ENCODE peak calls at places on chromosomes 3 and 15, in five cellular contexts. One of them, this sample, is unnamed.
A peak's percentile ranks its signal among the peaks of the same experiment; 100 is the strongest.

GRCh38 chr3:155426524-155427230 is 133.2 kb upstream of the STRIT1 start:
- DNase-seq in CD4-positive, alpha-beta T cell: no peak
- DNase-seq in lower lobe of right lung: no peak
- DNase-seq in transverse colon: no peak
- DNase-seq in colonic mucosa: no peak
- DNase-seq in this sample: no peak

GRCh38 chr3:177567833-177568232 is 370.6 kb upstream of the TBL1XR1 start:
- DNase-seq in CD4-positive, alpha-beta T cell: no peak
- DNase-seq in lower lobe of right lung: no peak
- DNase-seq in transverse colon: no peak
- DNase-seq in colonic mucosa: no peak
- DNase-seq in this sample: no peak

GRCh38 chr3:24518990-24519367 is 24.3 kb upstream of the THRB start:
- DNase-seq in CD4-positive, alpha-beta T cell: no peak
- DNase-seq in lower lobe of right lung: no peak
- DNase-seq in transverse colon: no peak
- DNase-seq in colonic mucosa: no peak
- DNase-seq in this sample: no peak

GRCh38 chr15:65355173-65355982 is 22.4 kb downstream of the IGDCC3 start:
- DNase-seq in CD4-positive, alpha-beta T cell: no peak
- DNase-seq in lower lobe of right lung: no peak
- DNase-seq in transverse colon: no peak
- DNase-seq in colonic mucosa: no peak
- DNase-seq in this sample: no peak

GRCh38 chr15:39028069-39028468 is 463.5 kb upstream of the RASGRP1 start:
- DNase-seq in CD4-positive, alpha-beta T cell: no peak
- DNase-seq in lower lobe of right lung: no peak
- DNase-seq in transverse colon: no peak
- DNase-seq in colonic mucosa: no peak
- DNase-seq in this sample: peak; percentile 73

GRCh38 chr3:193744822-193745684 is 152.0 kb downstream of the OPA1 start:
- DNase-seq in CD4-positive, alpha-beta T cell: no peak
- DNase-seq in lower lobe of right lung: no peak
- DNase-seq in transverse colon: no peak
- DNase-seq in colonic mucosa: no peak
- DNase-seq in this sample: no peak

GRCh38 chr3:38038447-38038911 is 529 bp upstream of the DLEC1 start:
- DNase-seq in CD4-positive, alpha-beta T cell: no peak
- DNase-seq in lower lobe of right lung: no peak
- DNase-seq in transverse colon: no peak
- DNase-seq in colonic mucosa: no peak
- DNase-seq in this sample: no peak

GRCh38 chr3:160003520-160004128 is 15.0 kb downstream of the IL12A start:
- DNase-seq in CD4-positive, alpha-beta T cell: peak; percentile 7
- DNase-seq in lower lobe of right lung: peak; percentile 70
- DNase-seq in transverse colon: peak; percentile 71
- DNase-seq in colonic mucosa: peak; percentile 68
- DNase-seq in this sample: no peak

GRCh38 chr15:60228619-60229018 is 169.2 kb downstream of the ANXA2 start:
- DNase-seq in CD4-positive, alpha-beta T cell: no peak
- DNase-seq in lower lobe of right lung: no peak
- DNase-seq in transverse colon: no peak
- DNase-seq in colonic mucosa: no peak
- DNase-seq in this sample: no peak

GRCh38 chr15:94381384-94381783 is 150.0 kb downstream of the MCTP2 start:
- DNase-seq in CD4-positive, alpha-beta T cell: no peak
- DNase-seq in lower lobe of right lung: no peak
- DNase-seq in transverse colon: no peak
- DNase-seq in colonic mucosa: no peak
- DNase-seq in this sample: no peak

GRCh38 chr15:39153718-39154117 is 427.2 kb upstream of the THBS1 start:
- DNase-seq in CD4-positive, alpha-beta T cell: no peak
- DNase-seq in lower lobe of right lung: no peak
- DNase-seq in transverse colon: peak; percentile 26
- DNase-seq in colonic mucosa: peak; percentile 28
- DNase-seq in this sample: no peak

GRCh38 chr15:74301583-74302374 is 65.7 kb downstream of the CCDC33 start:
- DNase-seq in CD4-positive, alpha-beta T cell: no peak
- DNase-seq in lower lobe of right lung: no peak
- DNase-seq in transverse colon: no peak
- DNase-seq in colonic mucosa: no peak
- DNase-seq in this sample: no peak

DNA sequence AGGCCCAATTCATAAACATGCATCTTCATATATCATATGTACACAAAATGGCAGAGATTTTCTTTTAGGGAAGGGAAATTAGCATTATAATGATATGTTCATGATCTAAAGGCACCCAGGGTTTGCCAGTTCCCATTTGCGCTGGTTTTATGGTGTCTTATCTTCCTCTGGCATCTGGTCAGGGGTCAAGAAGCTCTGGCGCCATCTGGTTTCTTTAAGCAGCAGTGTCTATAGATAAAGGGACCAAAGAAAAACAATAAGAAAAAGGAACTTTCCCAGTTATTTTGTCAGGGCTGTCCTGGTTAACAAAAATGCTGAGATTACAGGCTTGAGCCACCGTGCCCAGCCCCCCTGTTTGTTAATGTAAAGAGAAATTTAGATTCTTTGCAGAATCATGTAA is 3.3 kb upstream of the DCP1A start:
- DNase-seq in CD4-positive, alpha-beta T cell: no peak
- DNase-seq in lower lobe of right lung: no peak
- DNase-seq in transverse colon: peak; percentile 59
- DNase-seq in colonic mucosa: peak; percentile 69
- DNase-seq in this sample: no peak
- TF ChIP-seq CTCF in CD4-positive, alpha-beta T cell: no peak
- TF ChIP-seq CTCF in lower lobe of right lung: no peak
- TF ChIP-seq CTCF in transverse colon: peak; percentile 53
- TF ChIP-seq CTCF in colonic mucosa: peak; percentile 31
- TF ChIP-seq CTCF in this sample: no peak

DNA sequence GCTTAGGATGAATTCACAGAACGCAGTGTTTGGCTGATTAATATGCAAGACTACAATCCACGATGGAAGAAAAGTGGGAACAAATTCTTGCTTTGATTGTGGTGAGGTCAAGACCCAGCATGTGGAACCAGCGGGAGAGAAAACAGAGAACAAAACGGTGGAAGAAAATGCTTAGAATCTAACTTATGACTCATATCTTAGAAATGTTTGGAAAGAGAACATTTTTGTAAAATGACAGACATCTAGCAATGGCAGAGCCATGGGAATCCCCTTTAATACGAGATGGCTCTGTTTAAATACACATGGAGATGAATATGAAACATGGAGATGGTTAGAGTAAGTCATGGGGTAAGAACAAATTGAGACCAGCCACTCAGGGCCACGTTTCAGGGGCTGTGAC is 67.8 kb upstream of the ONECUT1 start:
- DNase-seq in CD4-positive, alpha-beta T cell: no peak
- DNase-seq in lower lobe of right lung: no peak
- DNase-seq in transverse colon: no peak
- DNase-seq in colonic mucosa: no peak
- DNase-seq in this sample: no peak
- H3K27ac ChIP-seq in CD4-positive, alpha-beta T cell: no peak overlapping the region
- H3K27ac ChIP-seq in lower lobe of right lung: no peak overlapping the region
- H3K27ac ChIP-seq in transverse colon: no peak overlapping the region
- H3K27ac ChIP-seq in colonic mucosa: no peak overlapping the region
- H3K27ac ChIP-seq in this sample: no peak overlapping the region

DNA sequence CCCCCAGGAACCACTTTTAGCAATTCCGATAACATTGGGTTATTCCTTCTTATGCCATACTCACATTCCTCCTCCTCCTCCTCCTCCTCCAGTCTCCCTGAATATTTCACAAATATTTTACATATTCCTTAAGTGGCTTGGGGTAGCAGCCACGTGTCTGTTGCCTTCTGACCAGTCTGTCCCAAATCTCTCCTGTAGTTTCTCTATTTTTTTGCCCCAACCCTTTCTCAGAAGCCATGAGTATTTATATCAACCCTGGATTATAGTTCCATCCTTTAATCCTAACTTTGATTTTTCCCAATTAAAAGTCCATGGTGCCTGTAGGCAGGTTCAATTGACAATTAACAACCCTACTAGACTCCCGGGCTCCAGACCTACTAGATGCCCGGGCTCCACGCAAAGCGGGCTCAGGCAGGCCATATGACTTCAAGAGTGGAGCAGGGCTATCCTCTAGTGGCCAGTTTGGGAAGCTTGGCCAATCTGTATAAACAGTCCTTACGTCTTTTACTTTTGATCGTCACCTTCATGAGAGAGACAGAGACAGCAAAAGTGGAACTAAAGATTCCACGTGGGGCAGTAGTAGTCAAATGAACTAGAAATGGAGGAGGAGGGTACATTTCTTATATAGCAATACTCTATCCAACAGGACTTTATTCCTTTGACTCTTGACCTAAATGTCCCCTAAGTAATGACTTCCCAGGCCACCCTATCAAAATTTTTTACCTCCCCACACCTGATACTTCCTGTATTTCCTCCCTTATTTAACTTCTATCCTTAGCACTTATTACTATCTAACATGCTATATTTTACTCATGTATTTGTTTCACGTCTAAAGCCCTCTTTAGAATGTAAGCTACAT is 69.7 kb downstream of the USF3 start:
- DNase-seq in CD4-positive, alpha-beta T cell: no peak
- DNase-seq in lower lobe of right lung: no peak
- DNase-seq in transverse colon: peak; percentile 57
- DNase-seq in colonic mucosa: peak; percentile 59
- DNase-seq in this sample: no peak
- TF ChIP-seq CTCF in CD4-positive, alpha-beta T cell: peak; percentile 34
- TF ChIP-seq CTCF in lower lobe of right lung: peak; percentile 81
- TF ChIP-seq CTCF in transverse colon: peak; percentile 74
- TF ChIP-seq CTCF in colonic mucosa: peak; percentile 68
- TF ChIP-seq CTCF in this sample: peak; percentile 52

DNA sequence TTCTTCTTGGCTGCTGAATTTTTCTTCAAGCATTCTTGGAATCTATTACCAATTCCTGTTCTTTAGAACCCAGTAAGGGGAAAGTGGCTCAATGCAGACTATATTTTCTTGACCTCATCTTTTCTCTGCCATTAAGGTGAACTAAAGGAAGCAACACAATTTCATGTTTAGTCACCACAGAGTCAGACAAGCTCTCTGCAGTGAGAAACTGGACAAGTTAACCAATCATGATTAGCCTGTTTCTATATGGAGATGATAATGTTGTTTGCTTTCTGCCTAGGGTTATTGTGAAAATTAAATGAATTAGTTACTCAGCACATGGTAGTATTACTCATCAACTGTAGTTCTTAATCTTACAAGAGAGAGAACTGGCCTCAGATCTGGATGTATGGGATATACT is 1075.1 kb downstream of the AGBL1 start:
- DNase-seq in CD4-positive, alpha-beta T cell: no peak
- DNase-seq in lower lobe of right lung: no peak
- DNase-seq in transverse colon: no peak
- DNase-seq in colonic mucosa: no peak
- DNase-seq in this sample: no peak
- H3K27ac ChIP-seq in CD4-positive, alpha-beta T cell: no peak overlapping the region
- H3K27ac ChIP-seq in lower lobe of right lung: no peak overlapping the region
- H3K27ac ChIP-seq in transverse colon: no peak overlapping the region
- H3K27ac ChIP-seq in colonic mucosa: no peak overlapping the region
- H3K27ac ChIP-seq in this sample: no peak overlapping the region

DNA sequence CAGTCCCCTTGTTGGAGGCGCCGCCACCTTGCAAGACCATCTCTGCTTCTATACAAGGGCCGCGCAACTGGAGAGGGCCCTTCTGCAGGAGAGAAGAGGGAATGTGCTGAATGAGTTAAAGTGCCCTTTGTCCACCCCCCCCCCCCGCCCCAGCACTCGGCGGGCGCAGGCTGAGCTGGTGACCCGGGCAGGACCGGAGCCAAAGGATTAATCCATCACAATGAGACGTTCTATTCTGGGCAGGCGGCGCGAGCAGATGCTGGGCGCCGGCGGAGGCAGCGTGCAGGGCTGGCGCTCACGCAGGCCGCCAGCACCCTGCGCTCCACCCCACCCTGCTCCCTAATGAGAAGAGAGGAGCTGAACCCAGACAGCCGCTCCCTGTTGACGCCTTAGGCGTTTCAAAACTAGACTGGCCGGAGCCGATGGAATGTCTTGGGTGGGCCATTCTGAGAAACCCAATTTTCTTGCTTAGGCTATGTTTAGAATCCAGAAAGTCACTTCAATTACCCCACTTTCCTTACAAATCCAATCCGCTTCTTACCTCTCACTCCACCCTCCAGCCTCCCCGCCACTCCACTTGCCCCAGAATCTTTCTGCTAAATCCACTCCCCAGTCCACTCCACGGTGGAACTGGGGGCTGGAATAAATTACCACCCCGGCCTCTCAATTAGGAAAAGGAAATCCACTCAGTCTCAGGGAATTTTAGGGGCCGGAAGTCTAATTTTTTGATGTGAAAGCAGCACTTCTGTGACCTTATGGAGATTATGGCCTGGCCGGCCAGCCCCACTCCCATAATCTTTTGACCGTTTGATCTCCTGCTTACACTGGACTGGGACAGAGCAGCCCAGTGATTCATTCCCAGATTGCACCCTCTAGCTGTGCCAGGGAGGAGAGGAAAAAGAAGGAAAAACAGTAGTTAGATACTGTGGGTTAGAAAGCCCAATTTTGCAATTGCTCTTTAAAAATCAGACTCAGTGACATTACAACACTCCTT is 32.7 kb downstream of the GJD2 start:
- DNase-seq in CD4-positive, alpha-beta T cell: no peak
- DNase-seq in lower lobe of right lung: no peak
- DNase-seq in transverse colon: no peak
- DNase-seq in colonic mucosa: no peak
- DNase-seq in this sample: peak; percentile 82
- TF ChIP-seq CTCF in CD4-positive, alpha-beta T cell: no peak
- TF ChIP-seq CTCF in lower lobe of right lung: no peak
- TF ChIP-seq CTCF in transverse colon: no peak
- TF ChIP-seq CTCF in colonic mucosa: no peak
- TF ChIP-seq CTCF in this sample: no peak

DNA sequence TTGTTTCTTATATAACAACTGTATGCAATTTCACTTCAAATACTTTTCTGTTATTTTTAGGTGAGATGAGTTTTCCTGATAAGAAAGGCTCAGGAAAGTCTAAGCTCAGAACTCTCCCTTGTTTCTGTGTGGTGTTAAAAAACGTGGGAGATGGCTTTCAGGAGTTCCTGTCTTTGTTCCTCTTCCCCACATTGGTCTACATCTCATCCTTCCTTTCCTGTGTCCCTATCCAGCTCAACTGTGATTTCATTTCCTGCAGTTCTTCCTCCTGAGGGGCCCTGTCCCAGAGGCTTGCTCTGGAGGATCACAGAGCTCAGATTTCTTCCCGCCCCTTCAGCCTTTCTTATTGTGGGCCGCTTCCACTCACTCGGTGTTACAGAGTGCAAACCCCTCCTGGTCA is 11.2 kb downstream of the SEC13 start:
- DNase-seq in CD4-positive, alpha-beta T cell: no peak
- DNase-seq in lower lobe of right lung: no peak
- DNase-seq in transverse colon: no peak
- DNase-seq in colonic mucosa: no peak
- DNase-seq in this sample: no peak
- H3K27ac ChIP-seq in CD4-positive, alpha-beta T cell: no peak overlapping the region
- H3K27ac ChIP-seq in lower lobe of right lung: peak overlapping the region; percentile 46
- H3K27ac ChIP-seq in transverse colon: no peak overlapping the region
- H3K27ac ChIP-seq in colonic mucosa: no peak overlapping the region
- H3K27ac ChIP-seq in this sample: no peak overlapping the region

DNA sequence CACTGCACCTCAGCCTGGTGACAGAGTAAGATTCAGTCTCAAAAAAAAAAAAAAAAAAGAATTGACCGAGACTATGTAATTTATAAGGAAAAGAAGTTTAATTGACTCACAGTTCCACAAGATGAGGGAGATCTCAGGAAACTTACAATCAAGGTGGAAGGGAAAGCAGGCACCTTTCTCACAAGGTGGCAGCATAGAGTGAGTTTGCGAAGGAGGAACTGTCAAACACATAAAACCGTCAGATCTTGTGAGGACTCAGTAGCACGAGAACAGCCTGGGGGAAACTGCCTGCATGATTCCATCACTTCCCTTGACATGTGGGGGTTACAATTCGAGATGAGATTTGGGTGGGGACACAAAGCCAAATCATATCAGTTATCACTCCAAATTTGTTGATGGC is 380.9 kb downstream of the EDEM1 start:
- DNase-seq in CD4-positive, alpha-beta T cell: no peak
- DNase-seq in lower lobe of right lung: no peak
- DNase-seq in transverse colon: peak; percentile 44
- DNase-seq in colonic mucosa: peak; percentile 52
- DNase-seq in this sample: no peak
- TF ChIP-seq CTCF in CD4-positive, alpha-beta T cell: no peak
- TF ChIP-seq CTCF in lower lobe of right lung: no peak
- TF ChIP-seq CTCF in transverse colon: peak; percentile 49
- TF ChIP-seq CTCF in colonic mucosa: peak; percentile 36
- TF ChIP-seq CTCF in this sample: no peak